ENCODE peak calls at places on chromosome 4, in eight cellular contexts. D, X, E, J, K, U, Q and R are unnamed samples.

GRCh38 chr4:188841523-188841922 is 702.3 kb downstream of the TRIML1 start:
- DNase-seq in E (no peak), Q (no peak), U (peak), J (no peak), K (no peak), D (no peak), X (no peak), R (no peak)

GRCh38 chr4:174119051-174119450 is 164.4 kb downstream of the FBXO8 start:
- DNase-seq in K (no peak), X (no peak), D (peak), U (peak), Q (no peak), E (peak), J (no peak), R (no peak)

GRCh38 chr4:87574996-87575395 is 33.3 kb upstream of the DSPP start:
- DNase-seq in D (no peak), K (no peak), Q (no peak), E (no peak), J (no peak), U (no peak), X (no peak), R (no peak)

GRCh38 chr4:135598151-135598550 is 1396.6 kb upstream of the PABPC4L start:
- DNase-seq in J (no peak), X (no peak), K (no peak), D (no peak), U (no peak), E (no peak), Q (no peak), R (no peak)

GRCh38 chr4:142358656-142359055 is 487.4 kb downstream of the INPP4B start:
- DNase-seq in E (no peak), J (no peak), Q (no peak), X (no peak), U (no peak), K (no peak), D (no peak), R (no peak)

GRCh38 chr4:80261989-80262600 is 4.4 kb upstream of the FGF5 start:
- DNase-seq in X (no peak), E (no peak), K (no peak), U (no peak), Q (no peak), D (no peak), J (no peak), R (no peak)

GRCh38 chr4:4820264-4820663 is 39.2 kb upstream of the MSX1 start:
- DNase-seq in J (no peak), U (no peak), X (no peak), Q (no peak), K (no peak), D (no peak), E (peak), R (no peak)

GRCh38 chr4:110636677-110637407 is 14.0 kb upstream of the PITX2 start:
- DNase-seq in Q (peak), U (no peak), K (no peak), X (no peak), D (no peak), J (no peak), E (no peak), R (no peak)

GRCh38 chr4:19151684-19152083 is 1100.0 kb upstream of the SLIT2 start:
- DNase-seq in E (no peak), U (no peak), D (no peak), X (no peak), K (no peak), Q (no peak), J (no peak), R (no peak)

GRCh38 chr4:75549019-75549418 is 6.8 kb upstream of the ODAPH start:
- DNase-seq in U (no peak), Q (no peak), D (no peak), X (no peak), J (no peak), K (no peak), E (no peak), R (no peak)